ENCODE peak calls at places on chromosomes 13 and 19, in six cellular contexts. Q is activated B cell treated with CpG ODN at 0.5 μM for 24 hours; C is stimulated activated CD4-positive, alpha-beta T cell treated with anti-CD3 and anti-CD28 coated beads, Interleukin-4, amount 100 ng/mL, for 48 hours; L is NCI-H1417; R is activated CD8-positive, alpha-beta memory T cell treated with anti-CD3 and anti-CD28 coated beads, Interleukin-2, amount 50 U/mL, for 4 hours; E is GM12892. N is an unnamed sample.

GRCh38 chr13:67383358-67383757 is 153.2 kb upstream of the PCDH9 start:
- DNase-seq in Q (no peak), C (no peak), L (no peak), R (no peak), E (no peak), N (no peak)

GRCh38 chr13:33349314-33349995 is 63.9 kb upstream of the STARD13 start:
- DNase-seq in Q (no peak), C (no peak), L (no peak), R (no peak), E (no peak), N (no peak)

GRCh38 chr13:101346942-101347728 is 69.2 kb downstream of the NALCN start:
- DNase-seq in Q (no peak), C (no peak), L (no peak), R (no peak), E (no peak), N (no peak)

GRCh38 chr19:15010497-15011255 is 31.0 kb upstream of the SLC1A6 start:
- DNase-seq in Q (no peak), C (no peak), L (no peak), R (no peak), E (no peak), N (no peak)

GRCh38 chr13:35687336-35687735 is 210.8 kb upstream of the MAB21L1 start:
- DNase-seq in Q (no peak), C (no peak), L (no peak), R (no peak), E (no peak), N (no peak)

GRCh38 chr13:40520916-40521315 is 145.5 kb downstream of the FOXO1 start:
- DNase-seq in Q (no peak), C (no peak), L (no peak), R (no peak), E (no peak), N (no peak)

GRCh38 chr13:94267581-94267980 is 211.9 kb downstream of the DCT start:
- DNase-seq in Q (no peak), C (no peak), L (peak), R (no peak), E (no peak), N (no peak)

GRCh38 chr13:36242761-36243160 is 28.4 kb upstream of the SOHLH2 start:
- DNase-seq in Q (no peak), C (no peak), L (no peak), R (no peak), E (no peak), N (no peak)

GRCh38 chr19:40553885-40554857 is 22.5 kb upstream of the SHKBP1 start:
- DNase-seq in Q (no peak), C (no peak), L (no peak), R (no peak), E (no peak), N (no peak)

GRCh38 chr19:38401148-38401547 is 1.7 kb upstream of the FAM98C start:
- DNase-seq in Q (no peak), C (no peak), L (no peak), R (no peak), E (no peak), N (no peak)

GRCh38 chr19:13079542-13079986 is 23.1 kb downstream of the LYL1 start:
- DNase-seq in Q (no peak), C (no peak), L (no peak), R (no peak), E (no peak), N (no peak)

GRCh38 chr13:94705081-94705751 is 7.1 kb downstream of the SOX21 start:
- DNase-seq in Q (no peak), C (no peak), L (no peak), R (no peak), E (no peak), N (no peak)

GRCh38 chr13:50910483-50910805 is 853 bp downstream of the RNASEH2B start:
- DNase-seq in Q (no peak), C (no peak), L (peak), R (no peak), E (no peak), N (no peak)

GRCh38 chr19:49125025-49125731 is 5.8 kb downstream of the PPFIA3 start:
- DNase-seq in Q (no peak), C (no peak), L (no peak), R (no peak), E (no peak), N (no peak)

GRCh38 chr13:102707465-102707864 is 12.6 kb upstream of the METTL21C start:
- DNase-seq in Q (no peak), C (no peak), L (peak), R (no peak), E (no peak), N (no peak)

GRCh38 chr13:67369895-67370660 is 139.9 kb upstream of the PCDH9 start:
- DNase-seq in Q (no peak), C (no peak), L (no peak), R (no peak), E (no peak), N (no peak)

GRCh38 chr13:47484564-47484963 is 516.5 kb downstream of the SUCLA2 start:
- DNase-seq in Q (no peak), C (no peak), L (no peak), R (no peak), E (no peak), N (no peak)

GRCh38 chr19:15091918-15092753 is 10.1 kb downstream of the OR1I1 start:
- DNase-seq in Q (no peak), C (peak), L (peak), R (no peak), E (peak), N (peak)

GRCh38 chr19:55212447-55212846 is 3.1 kb upstream of the PTPRH start:
- DNase-seq in Q (no peak), C (peak), L (no peak), R (peak), E (no peak), N (peak)

GRCh38 chr13:71786815-71787214 is 80.2 kb downstream of the DACH1 start:
- DNase-seq in Q (no peak), C (no peak), L (no peak), R (no peak), E (no peak), N (no peak)